ENCODE peak calls at places on chromosomes 13 and 19, in eight cellular contexts. One of them, this sample, is unnamed.

GRCh38 chr13:39825886-39826285 is 170.4 kb downstream of the COG6 start:
- DNase-seq in thoracic aorta: no peak
- DNase-seq in mammary epithelial cell: no peak
- DNase-seq in cardiac muscle cell: no peak
- DNase-seq in CD8-positive, alpha-beta memory T cell: no peak
- DNase-seq in esophagus squamous epithelium: no peak
- DNase-seq in neuronal stem cell: no peak
- DNase-seq in fibroblast of lung: no peak
- DNase-seq in this sample: no peak

GRCh38 chr13:34294483-34295129 is 476.7 kb downstream of the RFC3 start:
- DNase-seq in thoracic aorta: no peak
- DNase-seq in mammary epithelial cell: peak; percentile 36
- DNase-seq in cardiac muscle cell: peak; percentile 37
- DNase-seq in CD8-positive, alpha-beta memory T cell: no peak
- DNase-seq in esophagus squamous epithelium: no peak
- DNase-seq in neuronal stem cell: no peak
- DNase-seq in fibroblast of lung: peak; percentile 42
- DNase-seq in this sample: no peak

GRCh38 chr19:1227655-1228054 is 10.2 kb downstream of the CBARP start:
- DNase-seq in thoracic aorta: no peak
- DNase-seq in mammary epithelial cell: no peak
- DNase-seq in cardiac muscle cell: no peak
- DNase-seq in CD8-positive, alpha-beta memory T cell: no peak
- DNase-seq in esophagus squamous epithelium: no peak
- DNase-seq in neuronal stem cell: no peak
- DNase-seq in fibroblast of lung: no peak
- DNase-seq in this sample: no peak

GRCh38 chr13:112859817-112860190 is 109.2 kb upstream of the MCF2L start:
- DNase-seq in thoracic aorta: no peak
- DNase-seq in mammary epithelial cell: no peak
- DNase-seq in cardiac muscle cell: peak; percentile 50
- DNase-seq in CD8-positive, alpha-beta memory T cell: no peak
- DNase-seq in esophagus squamous epithelium: no peak
- DNase-seq in neuronal stem cell: no peak
- DNase-seq in fibroblast of lung: peak; percentile 50
- DNase-seq in this sample: no peak

GRCh38 chr19:39587496-39587895 is 14.8 kb upstream of the LGALS13 start:
- DNase-seq in thoracic aorta: no peak
- DNase-seq in mammary epithelial cell: peak; percentile 20
- DNase-seq in cardiac muscle cell: no peak
- DNase-seq in CD8-positive, alpha-beta memory T cell: no peak
- DNase-seq in esophagus squamous epithelium: no peak
- DNase-seq in neuronal stem cell: no peak
- DNase-seq in fibroblast of lung: no peak
- DNase-seq in this sample: no peak

GRCh38 chr19:18014197-18014596 is 6.2 kb downstream of the ARRDC2 start:
- DNase-seq in thoracic aorta: no peak
- DNase-seq in mammary epithelial cell: no peak
- DNase-seq in cardiac muscle cell: no peak
- DNase-seq in CD8-positive, alpha-beta memory T cell: peak; percentile 75
- DNase-seq in esophagus squamous epithelium: no peak
- DNase-seq in neuronal stem cell: no peak
- DNase-seq in fibroblast of lung: no peak
- DNase-seq in this sample: no peak

GRCh38 chr19:47582320-47582909 is 9.5 kb upstream of the ZNF541 start:
- DNase-seq in thoracic aorta: no peak
- DNase-seq in mammary epithelial cell: no peak
- DNase-seq in cardiac muscle cell: peak; percentile 92
- DNase-seq in CD8-positive, alpha-beta memory T cell: no peak
- DNase-seq in esophagus squamous epithelium: no peak
- DNase-seq in neuronal stem cell: no peak
- DNase-seq in fibroblast of lung: peak; percentile 88
- DNase-seq in this sample: no peak

GRCh38 chr13:106533101-106533939 is 2.1 kb downstream of the EFNB2 start:
- DNase-seq in thoracic aorta: no peak
- DNase-seq in mammary epithelial cell: peak; percentile 76
- DNase-seq in cardiac muscle cell: peak; percentile 90
- DNase-seq in CD8-positive, alpha-beta memory T cell: no peak
- DNase-seq in esophagus squamous epithelium: no peak
- DNase-seq in neuronal stem cell: peak; percentile 68
- DNase-seq in fibroblast of lung: peak; percentile 81
- DNase-seq in this sample: peak; percentile 89

GRCh38 chr13:33261426-33262068 is 24.0 kb downstream of the STARD13 start:
- DNase-seq in thoracic aorta: no peak
- DNase-seq in mammary epithelial cell: no peak
- DNase-seq in cardiac muscle cell: no peak
- DNase-seq in CD8-positive, alpha-beta memory T cell: no peak
- DNase-seq in esophagus squamous epithelium: no peak
- DNase-seq in neuronal stem cell: no peak
- DNase-seq in fibroblast of lung: no peak
- DNase-seq in this sample: no peak
- H3K4me1 ChIP-seq in thoracic aorta: no peaks in the 10 kb centered on the region
- H3K4me1 ChIP-seq in mammary epithelial cell: peaks cover 34% of the 10 kb centered on the region
- H3K4me1 ChIP-seq in cardiac muscle cell: peaks cover 27% of the 10 kb centered on the region
- H3K4me1 ChIP-seq in CD8-positive, alpha-beta memory T cell: no peaks in the 10 kb centered on the region
- H3K4me1 ChIP-seq in esophagus squamous epithelium: peaks cover 46% of the 10 kb centered on the region
- H3K4me1 ChIP-seq in neuronal stem cell: peaks cover 6% of the 10 kb centered on the region
- H3K4me1 ChIP-seq in fibroblast of lung: peaks cover 37% of the 10 kb centered on the region
- H3K4me1 ChIP-seq in this sample: peaks cover 85% of the 10 kb centered on the region

GRCh38 chr19:38064661-38065425 is 157.8 kb downstream of the SIPA1L3 start:
- DNase-seq in thoracic aorta: no peak
- DNase-seq in mammary epithelial cell: no peak
- DNase-seq in cardiac muscle cell: no peak
- DNase-seq in CD8-positive, alpha-beta memory T cell: no peak
- DNase-seq in esophagus squamous epithelium: no peak
- DNase-seq in neuronal stem cell: no peak
- DNase-seq in fibroblast of lung: no peak
- DNase-seq in this sample: no peak

GRCh38 chr19:38060346-38060745 is 153.3 kb downstream of the SIPA1L3 start:
- DNase-seq in thoracic aorta: no peak
- DNase-seq in mammary epithelial cell: no peak
- DNase-seq in cardiac muscle cell: no peak
- DNase-seq in CD8-positive, alpha-beta memory T cell: no peak
- DNase-seq in esophagus squamous epithelium: no peak
- DNase-seq in neuronal stem cell: no peak
- DNase-seq in fibroblast of lung: no peak
- DNase-seq in this sample: no peak

GRCh38 chr19:38063921-38064320 is 156.9 kb downstream of the SIPA1L3 start:
- DNase-seq in thoracic aorta: no peak
- DNase-seq in mammary epithelial cell: no peak
- DNase-seq in cardiac muscle cell: no peak
- DNase-seq in CD8-positive, alpha-beta memory T cell: no peak
- DNase-seq in esophagus squamous epithelium: no peak
- DNase-seq in neuronal stem cell: no peak
- DNase-seq in fibroblast of lung: no peak
- DNase-seq in this sample: no peak

GRCh38 chr19:38061294-38061693 is 154.3 kb downstream of the SIPA1L3 start:
- DNase-seq in thoracic aorta: no peak
- DNase-seq in mammary epithelial cell: peak; percentile 42
- DNase-seq in cardiac muscle cell: peak; percentile 70
- DNase-seq in CD8-positive, alpha-beta memory T cell: no peak
- DNase-seq in esophagus squamous epithelium: no peak
- DNase-seq in neuronal stem cell: no peak
- DNase-seq in fibroblast of lung: peak; percentile 85
- DNase-seq in this sample: no peak

DNA sequence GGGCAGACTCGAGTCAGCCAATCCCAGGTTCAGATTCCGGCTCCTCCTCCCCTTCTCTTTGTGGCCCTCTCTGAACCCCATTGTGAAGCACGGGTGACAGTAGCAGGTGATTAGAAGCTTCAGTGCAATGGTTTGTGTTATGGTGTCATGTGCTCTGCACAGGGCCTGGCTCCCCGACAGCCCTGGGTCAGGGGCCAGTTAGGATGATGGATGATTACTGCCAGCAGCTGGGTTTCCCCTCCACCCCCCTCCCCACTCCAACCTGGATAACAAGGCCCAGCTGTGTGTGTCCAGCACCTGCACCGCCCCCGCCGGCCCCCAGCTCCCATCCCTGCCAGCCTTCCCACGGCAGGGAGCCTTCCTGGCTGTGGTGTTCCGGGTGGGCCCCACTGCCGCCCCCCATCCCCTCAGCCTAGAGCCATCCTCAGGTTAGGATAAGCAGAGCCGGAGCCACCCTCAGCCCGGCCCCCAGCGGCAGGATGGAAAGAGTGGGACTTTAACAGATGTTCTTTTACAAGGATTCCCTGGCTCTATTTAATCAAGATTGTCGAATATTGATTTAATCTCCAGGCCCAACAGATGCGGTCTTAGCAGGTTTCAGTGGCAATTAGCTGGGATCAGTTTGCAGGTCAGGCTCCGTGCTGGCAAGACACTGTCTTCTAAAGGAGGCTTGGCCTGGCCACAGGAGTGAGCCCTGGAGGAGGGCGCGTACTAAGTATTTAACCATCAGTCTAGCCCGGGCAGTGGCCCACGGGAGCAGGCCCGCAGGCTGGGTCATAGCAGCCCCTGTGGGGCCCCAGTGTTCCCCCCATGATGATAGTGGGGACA is 156.2 kb downstream of the SIPA1L3 start:
- DNase-seq in thoracic aorta: no peak
- DNase-seq in mammary epithelial cell: no peak
- DNase-seq in cardiac muscle cell: no peak
- DNase-seq in CD8-positive, alpha-beta memory T cell: no peak
- DNase-seq in esophagus squamous epithelium: no peak
- DNase-seq in neuronal stem cell: no peak
- DNase-seq in fibroblast of lung: peak; percentile 43
- DNase-seq in this sample: no peak
- H3K36me3 ChIP-seq in thoracic aorta: no peaks in the 10 kb centered on the region
- H3K36me3 ChIP-seq in mammary epithelial cell: no peaks in the 10 kb centered on the region
- H3K36me3 ChIP-seq in cardiac muscle cell: no peaks in the 10 kb centered on the region
- H3K36me3 ChIP-seq in CD8-positive, alpha-beta memory T cell: no peaks in the 10 kb centered on the region
- H3K36me3 ChIP-seq in esophagus squamous epithelium: peaks cover 8% of the 10 kb centered on the region
- H3K36me3 ChIP-seq in neuronal stem cell: no peaks in the 10 kb centered on the region
- H3K36me3 ChIP-seq in fibroblast of lung: no peaks in the 10 kb centered on the region
- H3K36me3 ChIP-seq in this sample: no peaks in the 10 kb centered on the region

GRCh38 chr13:110812869-110813645 is 99.6 kb downstream of the ING1 start:
- DNase-seq in thoracic aorta: no peak
- DNase-seq in mammary epithelial cell: no peak
- DNase-seq in cardiac muscle cell: no peak
- DNase-seq in CD8-positive, alpha-beta memory T cell: no peak
- DNase-seq in esophagus squamous epithelium: no peak
- DNase-seq in neuronal stem cell: no peak
- DNase-seq in fibroblast of lung: no peak
- DNase-seq in this sample: no peak

GRCh38 chr13:110813646-110814624 is 100.4 kb downstream of the ING1 start:
- DNase-seq in thoracic aorta: no peak
- DNase-seq in mammary epithelial cell: no peak
- DNase-seq in cardiac muscle cell: no peak
- DNase-seq in CD8-positive, alpha-beta memory T cell: no peak
- DNase-seq in esophagus squamous epithelium: no peak
- DNase-seq in neuronal stem cell: no peak
- DNase-seq in fibroblast of lung: no peak
- DNase-seq in this sample: no peak

GRCh38 chr13:110811751-110812110 is 98.2 kb downstream of the ING1 start:
- DNase-seq in thoracic aorta: no peak
- DNase-seq in mammary epithelial cell: no peak
- DNase-seq in cardiac muscle cell: no peak
- DNase-seq in CD8-positive, alpha-beta memory T cell: no peak
- DNase-seq in esophagus squamous epithelium: no peak
- DNase-seq in neuronal stem cell: no peak
- DNase-seq in fibroblast of lung: no peak
- DNase-seq in this sample: no peak

GRCh38 chr13:110811008-110811720 is 97.7 kb downstream of the ING1 start:
- DNase-seq in thoracic aorta: no peak
- DNase-seq in mammary epithelial cell: no peak
- DNase-seq in cardiac muscle cell: no peak
- DNase-seq in CD8-positive, alpha-beta memory T cell: no peak
- DNase-seq in esophagus squamous epithelium: no peak
- DNase-seq in neuronal stem cell: no peak
- DNase-seq in fibroblast of lung: no peak
- DNase-seq in this sample: no peak

GRCh38 chr13:110812111-110812868 is 98.8 kb downstream of the ING1 start:
- DNase-seq in thoracic aorta: no peak
- DNase-seq in mammary epithelial cell: no peak
- DNase-seq in cardiac muscle cell: peak; percentile 65
- DNase-seq in CD8-positive, alpha-beta memory T cell: no peak
- DNase-seq in esophagus squamous epithelium: no peak
- DNase-seq in neuronal stem cell: no peak
- DNase-seq in fibroblast of lung: peak; percentile 25
- DNase-seq in this sample: no peak
- H3K4me3 ChIP-seq in thoracic aorta: peak overlapping the region; percentile 60
- H3K4me3 ChIP-seq in mammary epithelial cell: no peak overlapping the region
- H3K4me3 ChIP-seq in cardiac muscle cell: no peak overlapping the region
- H3K4me3 ChIP-seq in CD8-positive, alpha-beta memory T cell: no peak overlapping the region
- H3K4me3 ChIP-seq in esophagus squamous epithelium: peak overlapping the region; percentile 2
- H3K4me3 ChIP-seq in neuronal stem cell: peak overlapping the region; percentile 21
- H3K4me3 ChIP-seq in fibroblast of lung: peak overlapping the region; percentile 28
- H3K4me3 ChIP-seq in this sample: peak overlapping the region; percentile 42

GRCh38 chr13:99418663-99419140 is 82.6 kb upstream of the TM9SF2 start:
- DNase-seq in thoracic aorta: no peak
- DNase-seq in mammary epithelial cell: no peak
- DNase-seq in cardiac muscle cell: no peak
- DNase-seq in CD8-positive, alpha-beta memory T cell: no peak
- DNase-seq in esophagus squamous epithelium: no peak
- DNase-seq in neuronal stem cell: no peak
- DNase-seq in fibroblast of lung: no peak
- DNase-seq in this sample: no peak

GRCh38 chr13:99417151-99417820 is 84.0 kb upstream of the TM9SF2 start:
- DNase-seq in thoracic aorta: no peak
- DNase-seq in mammary epithelial cell: no peak
- DNase-seq in cardiac muscle cell: no peak
- DNase-seq in CD8-positive, alpha-beta memory T cell: no peak
- DNase-seq in esophagus squamous epithelium: no peak
- DNase-seq in neuronal stem cell: no peak
- DNase-seq in fibroblast of lung: no peak
- DNase-seq in this sample: no peak

GRCh38 chr13:99416411-99417121 is 84.7 kb upstream of the TM9SF2 start:
- DNase-seq in thoracic aorta: no peak
- DNase-seq in mammary epithelial cell: no peak
- DNase-seq in cardiac muscle cell: no peak
- DNase-seq in CD8-positive, alpha-beta memory T cell: no peak
- DNase-seq in esophagus squamous epithelium: no peak
- DNase-seq in neuronal stem cell: no peak
- DNase-seq in fibroblast of lung: no peak
- DNase-seq in this sample: no peak

GRCh38 chr13:99419591-99420243 is 81.6 kb upstream of the TM9SF2 start:
- DNase-seq in thoracic aorta: no peak
- DNase-seq in mammary epithelial cell: no peak
- DNase-seq in cardiac muscle cell: no peak
- DNase-seq in CD8-positive, alpha-beta memory T cell: no peak
- DNase-seq in esophagus squamous epithelium: no peak
- DNase-seq in neuronal stem cell: no peak
- DNase-seq in fibroblast of lung: no peak
- DNase-seq in this sample: no peak

DNA sequence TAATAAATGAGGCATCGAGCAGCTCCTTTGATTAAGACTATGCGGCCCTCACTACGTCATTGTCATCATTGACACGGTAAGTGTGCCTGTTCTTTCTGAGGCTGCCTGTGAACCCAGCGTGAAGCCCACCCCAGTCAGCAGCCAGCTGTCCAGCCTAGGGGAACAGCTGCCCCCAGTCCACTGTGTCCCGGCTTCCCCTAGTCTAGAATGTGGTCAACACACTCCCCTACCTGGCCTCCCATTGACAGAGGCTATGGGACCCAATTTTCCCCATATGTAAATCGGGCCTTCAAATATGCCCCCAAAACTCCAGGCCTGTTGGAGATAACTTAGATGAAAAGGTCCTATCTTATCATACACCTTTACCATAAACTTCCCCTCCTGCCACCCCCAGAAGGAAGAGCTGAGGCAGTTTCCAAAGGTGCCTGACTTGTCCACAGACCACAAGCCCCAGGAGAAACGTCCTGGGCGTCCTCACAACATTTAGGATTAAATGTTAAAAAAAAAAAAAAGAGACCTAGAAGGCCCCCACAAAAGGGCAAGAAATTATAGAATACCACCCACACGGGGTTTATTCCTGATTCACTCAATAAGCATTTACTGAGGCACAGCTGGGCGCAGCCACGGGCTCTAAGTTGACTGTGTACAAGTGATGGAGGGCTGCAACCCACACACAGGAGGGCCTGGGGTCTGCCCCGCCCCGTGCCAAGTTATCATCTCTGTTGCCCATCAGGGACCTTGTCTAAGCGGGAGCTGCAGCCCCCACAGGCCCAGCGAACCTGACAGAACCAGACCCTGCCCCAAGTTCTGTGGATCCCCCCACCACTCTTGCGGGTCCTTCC is 83.2 kb upstream of the TM9SF2 start:
- DNase-seq in thoracic aorta: no peak
- DNase-seq in mammary epithelial cell: no peak
- DNase-seq in cardiac muscle cell: no peak
- DNase-seq in CD8-positive, alpha-beta memory T cell: no peak
- DNase-seq in esophagus squamous epithelium: no peak
- DNase-seq in neuronal stem cell: no peak
- DNase-seq in fibroblast of lung: peak; percentile 23
- DNase-seq in this sample: no peak
- H3K4me1 ChIP-seq in thoracic aorta: no peaks in the 10 kb centered on the region
- H3K4me1 ChIP-seq in mammary epithelial cell: no peaks in the 10 kb centered on the region
- H3K4me1 ChIP-seq in cardiac muscle cell: no peaks in the 10 kb centered on the region
- H3K4me1 ChIP-seq in CD8-positive, alpha-beta memory T cell: peaks cover 74% of the 10 kb centered on the region
- H3K4me1 ChIP-seq in esophagus squamous epithelium: peaks cover 3% of the 10 kb centered on the region
- H3K4me1 ChIP-seq in neuronal stem cell: peaks cover 20% of the 10 kb centered on the region
- H3K4me1 ChIP-seq in fibroblast of lung: no peaks in the 10 kb centered on the region
- H3K4me1 ChIP-seq in this sample: no peaks in the 10 kb centered on the region

This sample was measured in lower lobe of right lung.